ENCODE peak calls at places on chromosome 20, in ten cellular contexts. One of them, this sample, is unnamed.

GRCh38 chr20:2521369-2522305 is 12.9 kb upstream of the ZNF343 start:
- DNase-seq in A549: peak; percentile 50
- DNase-seq in transverse colon: peak; percentile 41
- DNase-seq in heart left ventricle: no peak
- DNase-seq in lung: no peak
- DNase-seq in right atrium auricular region: no peak
- DNase-seq in cardiac muscle cell: peak; percentile 67
- DNase-seq in neuronal stem cell: peak; percentile 37
- DNase-seq in heart right ventricle: peak; percentile 26
- DNase-seq in tibial nerve: no peak
- DNase-seq in this sample: peak; percentile 17

GRCh38 chr20:19761853-19762252 is 3.8 kb downstream of the RIN2 start:
- DNase-seq in A549: no peak
- DNase-seq in tibial nerve: no peak
- DNase-seq in heart left ventricle: no peak
- DNase-seq in lung: peak; percentile 55
- DNase-seq in transverse colon: no peak
- DNase-seq in cardiac muscle cell: no peak
- DNase-seq in neuronal stem cell: no peak
- DNase-seq in right atrium auricular region: peak; percentile 50
- DNase-seq in heart right ventricle: no peak
- DNase-seq in this sample: no peak

GRCh38 chr20:21340991-21341722 is 38.0 kb downstream of the XRN2 start:
- DNase-seq in cardiac muscle cell: no peak
- DNase-seq in heart right ventricle: no peak
- DNase-seq in A549: no peak
- DNase-seq in transverse colon: no peak
- DNase-seq in tibial nerve: no peak
- DNase-seq in lung: no peak
- DNase-seq in right atrium auricular region: no peak
- DNase-seq in heart left ventricle: no peak
- DNase-seq in neuronal stem cell: no peak
- DNase-seq in this sample: no peak

GRCh38 chr20:1508576-1508975 is 17.4 kb upstream of the SIRPB2 start:
- DNase-seq in lung: no peak
- DNase-seq in neuronal stem cell: no peak
- DNase-seq in right atrium auricular region: no peak
- DNase-seq in transverse colon: no peak
- DNase-seq in cardiac muscle cell: no peak
- DNase-seq in heart right ventricle: no peak
- DNase-seq in A549: no peak
- DNase-seq in heart left ventricle: no peak
- DNase-seq in tibial nerve: no peak
- DNase-seq in this sample: no peak

GRCh38 chr20:31710423-31711250 is 12.0 kb downstream of the BCL2L1 start:
- DNase-seq in right atrium auricular region: no peak
- DNase-seq in cardiac muscle cell: no peak
- DNase-seq in tibial nerve: no peak
- DNase-seq in lung: peak; percentile 61
- DNase-seq in A549: no peak
- DNase-seq in heart right ventricle: no peak
- DNase-seq in neuronal stem cell: no peak
- DNase-seq in heart left ventricle: peak; percentile 73
- DNase-seq in transverse colon: no peak
- DNase-seq in this sample: no peak

GRCh38 chr20:6715350-6716063 is 52.0 kb upstream of the BMP2 start:
- DNase-seq in tibial nerve: no peak
- DNase-seq in A549: no peak
- DNase-seq in transverse colon: no peak
- DNase-seq in heart right ventricle: no peak
- DNase-seq in neuronal stem cell: no peak
- DNase-seq in heart left ventricle: no peak
- DNase-seq in cardiac muscle cell: no peak
- DNase-seq in right atrium auricular region: no peak
- DNase-seq in lung: no peak
- DNase-seq in this sample: no peak

GRCh38 chr20:13147071-13147961 is 73.8 kb upstream of the ISM1 start:
- DNase-seq in heart right ventricle: no peak
- DNase-seq in cardiac muscle cell: peak; percentile 86
- DNase-seq in right atrium auricular region: no peak
- DNase-seq in transverse colon: no peak
- DNase-seq in neuronal stem cell: no peak
- DNase-seq in A549: no peak
- DNase-seq in tibial nerve: no peak
- DNase-seq in heart left ventricle: no peak
- DNase-seq in lung: no peak
- DNase-seq in this sample: no peak

GRCh38 chr20:37384683-37385174 is 38.8 kb downstream of the SRC start:
- DNase-seq in tibial nerve: no peak
- DNase-seq in transverse colon: peak; percentile 71
- DNase-seq in A549: peak; percentile 47
- DNase-seq in lung: peak; percentile 57
- DNase-seq in cardiac muscle cell: peak; percentile 74
- DNase-seq in right atrium auricular region: no peak
- DNase-seq in heart right ventricle: peak; percentile 46
- DNase-seq in neuronal stem cell: peak; percentile 65
- DNase-seq in heart left ventricle: peak; percentile 86
- DNase-seq in this sample: peak; percentile 52

GRCh38 chr20:23879328-23879798 is at the start of gene CST5:
- DNase-seq in tibial nerve: no peak
- DNase-seq in right atrium auricular region: no peak
- DNase-seq in neuronal stem cell: no peak
- DNase-seq in cardiac muscle cell: no peak
- DNase-seq in heart left ventricle: no peak
- DNase-seq in A549: no peak
- DNase-seq in transverse colon: no peak
- DNase-seq in lung: no peak
- DNase-seq in heart right ventricle: no peak
- DNase-seq in this sample: no peak

GRCh38 chr20:10115021-10115420 is 80.2 kb downstream of the ANKEF1 start:
- DNase-seq in A549: no peak
- DNase-seq in heart left ventricle: no peak
- DNase-seq in right atrium auricular region: no peak
- DNase-seq in tibial nerve: no peak
- DNase-seq in heart right ventricle: no peak
- DNase-seq in transverse colon: no peak
- DNase-seq in neuronal stem cell: no peak
- DNase-seq in lung: no peak
- DNase-seq in cardiac muscle cell: no peak
- DNase-seq in this sample: no peak

GRCh38 chr20:45407067-45407745 is 883 bp upstream of the DBNDD2 start:
- DNase-seq in A549: no peak
- DNase-seq in right atrium auricular region: peak; percentile 69
- DNase-seq in cardiac muscle cell: peak; percentile 82
- DNase-seq in heart left ventricle: peak; percentile 82
- DNase-seq in heart right ventricle: peak; percentile 76
- DNase-seq in lung: no peak
- DNase-seq in tibial nerve: no peak
- DNase-seq in transverse colon: peak; percentile 58
- DNase-seq in neuronal stem cell: peak; percentile 15
- DNase-seq in this sample: no peak

GRCh38 chr20:9110916-9111432 is 42.1 kb downstream of the PLCB4 start:
- DNase-seq in transverse colon: no peak
- DNase-seq in right atrium auricular region: no peak
- DNase-seq in neuronal stem cell: no peak
- DNase-seq in A549: no peak
- DNase-seq in heart left ventricle: no peak
- DNase-seq in cardiac muscle cell: no peak
- DNase-seq in tibial nerve: no peak
- DNase-seq in lung: no peak
- DNase-seq in heart right ventricle: no peak
- DNase-seq in this sample: no peak

GRCh38 chr20:63343460-63344150 is 17.5 kb downstream of the CHRNA4 start:
- DNase-seq in cardiac muscle cell: no peak
- DNase-seq in lung: no peak
- DNase-seq in heart right ventricle: no peak
- DNase-seq in neuronal stem cell: no peak
- DNase-seq in right atrium auricular region: no peak
- DNase-seq in heart left ventricle: peak; percentile 55
- DNase-seq in tibial nerve: no peak
- DNase-seq in transverse colon: no peak
- DNase-seq in A549: no peak
- DNase-seq in this sample: no peak

GRCh38 chr20:11569163-11569562 is 348.5 kb upstream of the BTBD3 start:
- DNase-seq in right atrium auricular region: no peak
- DNase-seq in transverse colon: no peak
- DNase-seq in neuronal stem cell: no peak
- DNase-seq in lung: no peak
- DNase-seq in cardiac muscle cell: no peak
- DNase-seq in tibial nerve: no peak
- DNase-seq in heart left ventricle: no peak
- DNase-seq in heart right ventricle: no peak
- DNase-seq in A549: no peak
- DNase-seq in this sample: no peak

GRCh38 chr20:62309947-62310756 is 7.4 kb downstream of the ADRM1 start:
- DNase-seq in neuronal stem cell: no peak
- DNase-seq in transverse colon: no peak
- DNase-seq in heart right ventricle: no peak
- DNase-seq in A549: no peak
- DNase-seq in tibial nerve: no peak
- DNase-seq in heart left ventricle: no peak
- DNase-seq in right atrium auricular region: no peak
- DNase-seq in cardiac muscle cell: no peak
- DNase-seq in lung: no peak
- DNase-seq in this sample: no peak

GRCh38 chr20:20076297-20077065 is 24.1 kb downstream of the CFAP61 start:
- DNase-seq in neuronal stem cell: no peak
- DNase-seq in lung: no peak
- DNase-seq in right atrium auricular region: no peak
- DNase-seq in heart left ventricle: no peak
- DNase-seq in transverse colon: no peak
- DNase-seq in cardiac muscle cell: no peak
- DNase-seq in tibial nerve: no peak
- DNase-seq in heart right ventricle: no peak
- DNase-seq in A549: no peak
- DNase-seq in this sample: no peak

DNA sequence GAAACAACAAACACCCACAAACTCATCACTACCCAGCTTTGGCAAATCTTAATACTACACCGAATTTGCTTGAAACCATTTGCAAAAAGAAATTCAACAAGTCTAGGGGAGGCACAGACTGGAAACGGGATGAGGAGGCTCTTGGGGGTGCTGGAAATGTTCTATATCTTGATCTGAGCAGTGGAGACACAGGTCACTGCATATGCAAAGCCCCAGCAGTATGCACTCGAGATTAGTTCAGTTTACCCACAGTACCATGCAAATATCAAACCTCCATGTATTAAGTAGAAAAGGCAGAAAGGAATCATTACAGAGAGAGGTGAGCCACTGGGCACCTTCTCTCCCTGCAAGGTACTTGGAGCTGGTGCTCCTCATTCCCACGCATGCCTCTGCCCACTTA is 75.9 kb downstream of the PREX1 start:
- DNase-seq in A549: no peak
- DNase-seq in heart left ventricle: no peak
- DNase-seq in right atrium auricular region: no peak
- DNase-seq in heart right ventricle: no peak
- DNase-seq in cardiac muscle cell: no peak
- DNase-seq in transverse colon: no peak
- DNase-seq in neuronal stem cell: no peak
- DNase-seq in tibial nerve: no peak
- DNase-seq in lung: no peak
- DNase-seq in this sample: no peak
- H3K4me1 ChIP-seq in A549: no peaks in the 10 kb centered on the region
- H3K4me1 ChIP-seq in heart left ventricle: peaks cover 24% of the 10 kb centered on the region
- H3K4me1 ChIP-seq in right atrium auricular region: no peaks in the 10 kb centered on the region
- H3K4me1 ChIP-seq in heart right ventricle: peaks cover 18% of the 10 kb centered on the region
- H3K4me1 ChIP-seq in cardiac muscle cell: no peaks in the 10 kb centered on the region
- H3K4me1 ChIP-seq in transverse colon: peaks cover 3% of the 10 kb centered on the region
- H3K4me1 ChIP-seq in neuronal stem cell: peaks cover 33% of the 10 kb centered on the region
- H3K4me1 ChIP-seq in tibial nerve: peaks cover 28% of the 10 kb centered on the region
- H3K4me1 ChIP-seq in lung: no peaks in the 10 kb centered on the region
- H3K4me1 ChIP-seq in this sample: peaks cover 46% of the 10 kb centered on the region

GRCh38 chr20:420169-420620 is 12.1 kb downstream of the RBCK1 start:
- DNase-seq in right atrium auricular region: no peak
- DNase-seq in heart left ventricle: peak; percentile 60
- DNase-seq in tibial nerve: no peak
- DNase-seq in transverse colon: peak; percentile 57
- DNase-seq in lung: no peak
- DNase-seq in A549: no peak
- DNase-seq in heart right ventricle: no peak
- DNase-seq in cardiac muscle cell: no peak
- DNase-seq in neuronal stem cell: no peak
- DNase-seq in this sample: no peak
- H3K4me3 ChIP-seq in right atrium auricular region: no peak overlapping the region
- H3K4me3 ChIP-seq in heart left ventricle: no peak overlapping the region
- H3K4me3 ChIP-seq in tibial nerve: no peak overlapping the region
- H3K4me3 ChIP-seq in transverse colon: no peak overlapping the region
- H3K4me3 ChIP-seq in lung: no peak overlapping the region
- H3K4me3 ChIP-seq in A549: no peak overlapping the region
- H3K4me3 ChIP-seq in heart right ventricle: no peak overlapping the region
- H3K4me3 ChIP-seq in cardiac muscle cell: no peak overlapping the region
- H3K4me3 ChIP-seq in neuronal stem cell: no peak overlapping the region
- H3K4me3 ChIP-seq in this sample: no peak overlapping the region

DNA sequence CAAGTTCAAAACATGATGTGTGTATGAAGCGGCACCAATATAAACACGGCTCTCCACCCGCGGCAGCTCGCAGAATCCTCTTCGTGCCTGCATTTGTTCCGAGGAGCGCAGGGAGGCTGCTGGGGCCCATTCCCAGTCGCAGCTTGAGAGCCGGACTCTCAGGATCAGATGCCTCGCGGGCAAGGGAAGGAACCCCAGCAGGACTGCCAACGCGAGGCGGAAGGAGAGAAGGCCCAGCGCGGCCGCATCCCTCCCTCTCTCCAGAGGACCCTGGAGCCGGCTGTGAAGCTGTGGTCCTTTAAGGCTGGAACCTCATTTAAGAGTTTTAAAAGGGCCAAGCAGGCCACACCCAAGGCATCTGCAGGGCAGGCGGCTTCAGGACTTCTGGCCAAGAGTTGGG is 44.2 kb upstream of the ZBP1 start:
- DNase-seq in heart right ventricle: no peak
- DNase-seq in cardiac muscle cell: no peak
- DNase-seq in heart left ventricle: peak; percentile 49
- DNase-seq in lung: no peak
- DNase-seq in right atrium auricular region: no peak
- DNase-seq in A549: no peak
- DNase-seq in tibial nerve: no peak
- DNase-seq in neuronal stem cell: no peak
- DNase-seq in transverse colon: peak; percentile 3
- DNase-seq in this sample: no peak
- H3K27ac ChIP-seq in heart right ventricle: no peak overlapping the region
- H3K27ac ChIP-seq in cardiac muscle cell: no peak overlapping the region
- H3K27ac ChIP-seq in heart left ventricle: no peak overlapping the region
- H3K27ac ChIP-seq in lung: no peak overlapping the region
- H3K27ac ChIP-seq in right atrium auricular region: no peak overlapping the region
- H3K27ac ChIP-seq in A549: peak overlapping the region; percentile 18
- H3K27ac ChIP-seq in tibial nerve: peak overlapping the region; percentile 38
- H3K27ac ChIP-seq in neuronal stem cell: no peak overlapping the region
- H3K27ac ChIP-seq in transverse colon: no peak overlapping the region
- H3K27ac ChIP-seq in this sample: no peak overlapping the region

DNA sequence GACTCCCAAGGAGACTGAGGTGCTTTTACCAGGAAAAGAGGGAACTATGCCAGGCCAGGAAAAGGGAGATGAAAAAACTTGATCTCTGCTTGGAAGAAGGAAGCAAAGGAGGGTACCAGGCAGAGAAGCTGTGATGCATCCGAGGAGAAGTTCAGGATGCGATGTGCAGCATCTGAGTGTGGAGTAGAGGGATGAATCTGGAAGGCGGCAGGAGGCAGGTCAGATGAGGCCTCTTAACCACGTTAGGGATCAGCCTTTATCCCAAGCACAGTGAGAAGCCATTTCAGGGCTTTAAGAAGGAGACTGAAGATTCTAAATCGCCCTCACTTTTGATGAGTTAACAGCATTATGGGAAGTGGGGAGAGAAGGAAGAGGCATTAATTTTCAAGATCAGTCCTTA is 44.9 kb upstream of the EYA2 start:
- DNase-seq in neuronal stem cell: no peak
- DNase-seq in transverse colon: no peak
- DNase-seq in heart right ventricle: no peak
- DNase-seq in heart left ventricle: no peak
- DNase-seq in cardiac muscle cell: no peak
- DNase-seq in lung: no peak
- DNase-seq in tibial nerve: no peak
- DNase-seq in A549: no peak
- DNase-seq in right atrium auricular region: no peak
- DNase-seq in this sample: no peak
- H3K4me1 ChIP-seq in neuronal stem cell: no peaks in the 10 kb centered on the region
- H3K4me1 ChIP-seq in transverse colon: peaks cover 14% of the 10 kb centered on the region
- H3K4me1 ChIP-seq in heart right ventricle: no peaks in the 10 kb centered on the region
- H3K4me1 ChIP-seq in heart left ventricle: no peaks in the 10 kb centered on the region
- H3K4me1 ChIP-seq in cardiac muscle cell: no peaks in the 10 kb centered on the region
- H3K4me1 ChIP-seq in lung: no peaks in the 10 kb centered on the region
- H3K4me1 ChIP-seq in tibial nerve: no peaks in the 10 kb centered on the region
- H3K4me1 ChIP-seq in A549: peaks cover 3% of the 10 kb centered on the region
- H3K4me1 ChIP-seq in right atrium auricular region: no peaks in the 10 kb centered on the region
- H3K4me1 ChIP-seq in this sample: no peaks in the 10 kb centered on the region

This sample was measured in effector memory CD4-positive, alpha-beta T cell.